ENCODE peak calls at places on chromosomes 11 and 22, in nine cellular contexts. O is mesothelial cell of epicardium, H is pancreas, S is thoracic aorta, Q is IMR-90, F is fibroblast of pulmonary artery, R is stomach, V is coronary artery, Y is breast epithelium. U is an unnamed sample.

GRCh38 chr11:47514825-47515647 is 37.9 kb downstream of the CELF1 start:
- DNase-seq in R (no peak), Q (peak; percentile 95), F (peak; percentile 81), S (no peak), V (no peak), H (no peak), Y (no peak), O (no peak), U (peak; percentile 88)

GRCh38 chr11:126426820-126427749 is 71.6 kb downstream of the ST3GAL4 start:
- DNase-seq in Q (no peak), V (no peak), R (no peak), F (no peak), O (no peak), Y (peak; percentile 55), H (no peak), S (no peak), U (no peak)

GRCh38 chr22:37060801-37061610 is 9.5 kb downstream of the KCTD17 start:
- DNase-seq in S (no peak), H (no peak), O (no peak), F (no peak), V (no peak), Y (no peak), R (no peak), Q (no peak), U (no peak)

GRCh38 chr11:129237456-129237855 is 45.3 kb upstream of the ARHGAP32 start:
- DNase-seq in Y (no peak), Q (no peak), F (no peak), R (no peak), V (no peak), S (no peak), H (no peak), O (no peak), U (no peak)

GRCh38 chr11:95877288-95877687 is 46.6 kb downstream of the MTMR2 start:
- DNase-seq in H (no peak), Q (peak; percentile 100), F (peak; percentile 99), R (no peak), S (no peak), Y (no peak), O (no peak), V (no peak), U (peak; percentile 99)

GRCh38 chr11:125345706-125346561 is 150.1 kb downstream of the FEZ1 start:
- DNase-seq in S (peak; percentile 50), H (peak; percentile 54), F (peak; percentile 87), Q (peak; percentile 67), O (peak; percentile 82), R (peak; percentile 76), V (peak; percentile 83), Y (peak; percentile 52), U (peak; percentile 92)

GRCh38 chr22:27962268-27963191 is 43.5 kb upstream of the PITPNB start:
- DNase-seq in S (no peak), Q (peak; percentile 21), O (no peak), R (no peak), H (no peak), F (peak; percentile 18), Y (no peak), V (no peak), U (no peak)

GRCh38 chr11:3004481-3004880 is 12.4 kb upstream of the NAP1L4 start:
- DNase-seq in S (no peak), H (no peak), F (no peak), R (no peak), Q (no peak), O (no peak), Y (no peak), V (no peak), U (no peak)

GRCh38 chr22:39997939-39998726 is 3.4 kb downstream of the FAM83F start:
- DNase-seq in Q (peak; percentile 36), H (peak; percentile 84), Y (peak; percentile 81), V (no peak), F (peak; percentile 38), R (peak; percentile 83), S (no peak), O (no peak), U (peak; percentile 5)

GRCh38 chr11:59053387-59053786 is 32.7 kb upstream of the GLYATL1B start:
- DNase-seq in V (no peak), H (peak; percentile 26), F (peak; percentile 66), S (no peak), Q (peak; percentile 49), R (peak; percentile 70), Y (no peak), O (peak; percentile 70), U (peak; percentile 67)

GRCh38 chr11:14418801-14419417 is 59.9 kb upstream of the RRAS2 start:
- DNase-seq in R (no peak), F (peak; percentile 36), O (no peak), V (no peak), S (no peak), H (no peak), Y (no peak), Q (peak; percentile 25), U (peak; percentile 55)
- TF ChIP-seq CTCF in R (peak; percentile 35), F (peak; percentile 37), O (no peak), V (no peak), S (no peak), H (no peak), Y (no peak), Q (peak; percentile 44), U (peak; percentile 41)

GRCh38 chr22:29882716-29883044 is 294 bp upstream of the MTMR3 start:
- DNase-seq in V (no peak), Q (no peak), Y (no peak), R (no peak), O (no peak), S (no peak), H (no peak), F (no peak), U (no peak)

GRCh38 chr22:29885610-29886009 is 2.6 kb downstream of the MTMR3 start:
- DNase-seq in S (no peak), V (no peak), O (no peak), Q (no peak), R (no peak), F (no peak), H (no peak), Y (no peak), U (no peak)

GRCh38 chr22:29886601-29887000 is 3.6 kb downstream of the MTMR3 start:
- DNase-seq in F (no peak), Q (no peak), H (no peak), V (no peak), S (no peak), Y (no peak), R (no peak), O (no peak), U (no peak)

GRCh38 chr22:29883831-29884139 is 811 bp downstream of the MTMR3 start:
- DNase-seq in Y (no peak), H (no peak), Q (peak; percentile 8), F (no peak), O (no peak), V (no peak), R (no peak), S (no peak), U (no peak)

GRCh38 chr22:29883045-29883830 is at the start of gene MTMR3:
- DNase-seq in O (peak; percentile 99), Q (peak; percentile 84), H (peak; percentile 88), Y (peak; percentile 88), F (peak; percentile 91), R (peak; percentile 97), V (peak; percentile 94), S (peak; percentile 71), U (peak; percentile 92)
- TF ChIP-seq CTCF in O (peak; percentile 39), Q (peak; percentile 42), H (no peak), Y (peak; percentile 49), F (no peak), R (peak; percentile 66), V (no peak), S (peak; percentile 28), U (peak; percentile 6)

DNA sequence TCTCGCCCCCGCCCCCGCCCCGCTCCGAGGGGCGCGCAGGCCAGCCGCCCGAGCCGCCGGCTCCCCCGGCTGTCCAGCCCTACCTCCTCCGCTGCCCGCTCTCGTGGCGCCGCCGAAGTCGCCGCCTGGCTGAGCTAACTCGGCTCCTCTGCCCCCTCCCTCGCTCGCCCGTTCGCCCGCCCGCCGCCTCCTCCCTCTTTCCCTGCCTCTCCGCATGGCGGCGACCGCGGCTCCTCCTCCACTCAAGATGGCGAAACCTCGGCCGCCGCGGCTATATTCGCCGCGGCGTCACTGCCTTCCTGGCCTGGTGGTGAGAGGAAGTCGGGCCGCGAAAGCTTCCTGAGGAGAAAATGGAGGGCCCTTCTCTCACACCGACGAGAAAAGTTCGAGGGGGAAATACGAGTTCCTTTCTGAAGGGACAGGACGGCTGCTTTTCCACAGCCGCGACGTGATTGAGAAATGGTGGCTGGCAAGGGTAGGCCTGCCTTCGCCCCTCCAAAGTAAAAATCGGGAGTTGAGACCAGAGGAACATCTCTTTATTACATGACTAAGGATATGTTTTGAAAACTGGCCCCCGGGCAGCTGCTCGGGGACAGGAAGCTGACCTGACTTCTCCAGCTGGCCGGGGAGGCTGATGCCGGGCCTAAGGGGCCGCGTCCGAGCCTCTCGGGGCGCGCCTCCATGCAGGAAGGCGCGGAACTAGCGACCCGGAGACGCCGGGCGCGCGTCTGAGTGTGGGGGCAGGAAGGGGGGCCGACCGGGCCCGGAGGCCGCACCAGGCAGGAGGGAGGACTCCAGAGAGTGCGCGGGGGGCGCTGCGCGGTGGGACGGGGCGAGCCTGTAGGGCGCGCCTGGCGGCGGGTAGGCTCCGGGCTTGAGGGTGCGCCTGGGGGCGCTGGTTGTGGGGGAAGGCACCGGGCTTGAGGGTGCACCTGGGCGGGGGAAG is at the start of gene DDX6:
- DNase-seq in V (peak; percentile 94), R (peak; percentile 93), O (peak; percentile 94), S (peak; percentile 78), F (peak; percentile 89), Q (peak; percentile 86), H (peak; percentile 92), Y (peak; percentile 91), U (peak; percentile 85)
- TF ChIP-seq CTCF in V (no peak), R (peak; percentile 43), O (no peak), S (peak; percentile 17), F (peak; percentile 16), Q (peak; percentile 50), H (no peak), Y (peak; percentile 46), U (peak; percentile 26)

GRCh38 chr11:73759520-73760065 is 1.3 kb downstream of the RAB6A start:
- DNase-seq in H (no peak), F (peak; percentile 39), R (no peak), V (no peak), S (no peak), Q (peak; percentile 23), Y (no peak), O (no peak), U (peak; percentile 43)

GRCh38 chr11:73755670-73756069 is 5.2 kb downstream of the RAB6A start:
- DNase-seq in V (no peak), H (no peak), F (no peak), O (no peak), Y (no peak), S (no peak), R (no peak), Q (no peak), U (no peak)

GRCh38 chr11:73758451-73758850 is 2.4 kb downstream of the RAB6A start:
- DNase-seq in V (no peak), S (no peak), Q (no peak), F (no peak), Y (no peak), H (no peak), R (no peak), O (no peak), U (no peak)

GRCh38 chr11:73760066-73760679 is 701 bp downstream of the RAB6A start:
- DNase-seq in H (peak; percentile 46), V (peak; percentile 81), Y (peak; percentile 61), S (peak; percentile 6), Q (peak; percentile 11), O (no peak), F (peak; percentile 44), R (peak; percentile 37), U (peak; percentile 59)

DNA sequence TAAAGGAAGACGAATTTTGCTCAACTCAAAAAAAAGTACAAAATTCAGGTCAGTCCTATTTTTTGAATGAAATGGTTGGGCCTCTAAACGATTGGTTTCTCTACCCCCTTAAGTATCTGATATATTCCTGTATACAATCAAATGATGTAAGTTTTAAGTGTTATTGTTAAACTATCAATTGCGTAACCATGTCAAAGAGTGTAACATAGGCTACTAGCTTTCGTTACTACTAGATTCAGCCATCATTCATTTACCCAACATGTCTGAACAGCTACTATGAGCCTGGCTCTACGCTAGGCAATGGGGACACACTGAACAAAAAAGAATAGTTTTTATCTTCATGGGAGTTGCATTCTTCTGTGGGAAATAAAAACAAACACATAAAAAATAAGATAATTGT is 3.3 kb downstream of the RAB6A start:
- DNase-seq in Y (no peak), R (no peak), V (no peak), H (no peak), Q (no peak), F (peak; percentile 17), S (no peak), O (no peak), U (no peak)
- TF ChIP-seq CTCF in Y (no peak), R (no peak), V (no peak), H (no peak), Q (no peak), F (no peak), S (no peak), O (no peak), U (no peak)